ENCODE peak calls at places on chromosomes 5 and 9, in four cellular contexts. R, C, B and J are unnamed samples.

GRCh38 chr9:34522091-34522887 is 501 bp downstream of the ENHO start:
- DNase-seq in R (no peak), C (no peak), B (peak), J (no peak)

GRCh38 chr9:91750343-91750742 is 199.7 kb downstream of the ROR2 start:
- DNase-seq in R (no peak), C (no peak), B (no peak), J (no peak)

GRCh38 chr5:81768960-81769452 is 18.1 kb upstream of the SSBP2 start:
- DNase-seq in R (peak), C (no peak), B (no peak), J (no peak)

GRCh38 chr5:151068571-151069197 is 12.2 kb downstream of the TNIP1 start:
- DNase-seq in R (no peak), C (no peak), B (no peak), J (no peak)

GRCh38 chr5:79109527-79110492 is 1.8 kb upstream of the BHMT start:
- DNase-seq in R (no peak), C (no peak), B (no peak), J (no peak)

GRCh38 chr9:79489241-79490000 is 82.3 kb upstream of the TLE4 start:
- DNase-seq in R (peak), C (peak), B (peak), J (no peak)

GRCh38 chr5:159732220-159732619 is 184.1 kb upstream of the ADRA1B start:
- DNase-seq in R (no peak), C (no peak), B (no peak), J (no peak)

GRCh38 chr5:14145356-14146334 is 2.5 kb downstream of the TRIO start:
- DNase-seq in R (no peak), C (no peak), B (no peak), J (no peak)

GRCh38 chr9:123933401-123933800 is 3.5 kb upstream of the DENND1A start:
- DNase-seq in R (peak), C (no peak), B (no peak), J (no peak)

GRCh38 chr5:80481019-80481893 is 6.6 kb upstream of the FAM151B start:
- DNase-seq in R (peak), C (no peak), B (no peak), J (no peak)

GRCh38 chr5:140978260-140978659 is 12.0 kb downstream of the PCDHAC2 start:
- DNase-seq in R (no peak), C (no peak), B (no peak), J (no peak)

GRCh38 chr5:59673438-59674058 is 220.0 kb downstream of the PDE4D start:
- DNase-seq in R (peak), C (no peak), B (peak), J (no peak)

GRCh38 chr9:37371565-37372464 is 50.7 kb upstream of the GRHPR start:
- DNase-seq in R (peak), C (no peak), B (no peak), J (no peak)

GRCh38 chr5:60209146-60209840 is 315.8 kb upstream of the PDE4D start:
- DNase-seq in R (no peak), C (no peak), B (no peak), J (no peak)

GRCh38 chr9:14710804-14711203 is 11.7 kb downstream of the CER1 start:
- DNase-seq in R (peak), C (no peak), B (no peak), J (no peak)